ENCODE peak calls at places on chromosomes 1 and 21, in five cellular contexts. N is HCT116, Q is GM23248, E is bronchial epithelial cell, X is astrocyte of the spinal cord. F is an unnamed sample.

GRCh38 chr1:156359973-156360372 is 9.0 kb upstream of the RHBG start:
- DNase-seq in N (no peak), Q (peak), E (peak), X (peak), F (peak)

GRCh38 chr1:112388436-112388835 is 7.6 kb upstream of the CTTNBP2NL start:
- DNase-seq in N (no peak), Q (peak), E (no peak), X (peak), F (no peak)

GRCh38 chr1:32361674-32362473 is 411 bp downstream of the FAM229A start:
- DNase-seq in N (no peak), Q (peak), E (peak), X (no peak), F (peak)

GRCh38 chr1:203505526-203506189 is 11.7 kb downstream of the OPTC start:
- DNase-seq in N (no peak), Q (peak), E (no peak), X (no peak), F (no peak)

GRCh38 chr1:243667591-243667990 is 182.5 kb downstream of the AKT3 start:
- DNase-seq in N (no peak), Q (no peak), E (no peak), X (no peak), F (peak)

GRCh38 chr1:25805863-25806225 is 5.9 kb downstream of the SELENON start:
- DNase-seq in N (no peak), Q (peak), E (no peak), X (peak), F (no peak)

GRCh38 chr1:151325231-151325630 is 2.0 kb downstream of the PI4KB start:
- DNase-seq in N (no peak), Q (no peak), E (no peak), X (no peak), F (no peak)

GRCh38 chr1:50750021-50750619 is 209.9 kb downstream of the FAF1 start:
- DNase-seq in N (peak), Q (peak), E (peak), X (peak), F (peak)

GRCh38 chr1:53375440-53375839 is 47.6 kb upstream of the LRP8 start:
- DNase-seq in N (no peak), Q (no peak), E (no peak), X (no peak), F (no peak)

GRCh38 chr1:154352581-154353459 is 27.5 kb downstream of the ATP8B2 start:
- DNase-seq in N (no peak), Q (peak), E (peak), X (peak), F (peak)

DNA sequence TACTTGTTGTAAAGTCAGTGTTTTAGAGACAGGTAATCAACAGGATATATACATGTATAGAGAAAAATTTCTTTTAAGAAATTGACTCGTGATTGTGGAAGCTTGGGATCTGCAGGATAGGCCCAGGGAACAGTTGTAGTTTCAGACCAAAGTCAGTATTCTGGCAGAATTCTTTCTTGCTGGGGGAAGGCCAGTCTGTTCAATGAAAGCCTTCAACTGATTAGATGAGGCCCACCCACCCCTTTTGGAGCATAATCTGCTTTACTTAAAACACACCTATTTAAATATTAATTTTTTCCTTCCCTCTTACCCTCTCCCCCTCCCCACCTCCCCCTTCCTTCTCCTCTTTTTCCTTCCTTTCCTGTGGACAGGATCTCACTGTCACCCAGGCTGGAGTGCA is 48.0 kb downstream of the FNBP1L start:
- DNase-seq in N (no peak), Q (no peak), E (no peak), X (no peak), F (no peak)
- H3K4me3 ChIP-seq in N (no peak), Q (no peak), E (no peak), X (no peak), F (no peak)

GRCh38 chr1:16478091-16478490 is 36.0 kb downstream of the RNU1-1 start:
- DNase-seq in N (no peak), Q (no peak), E (no peak), X (no peak), F (peak)
- H3K4me3 ChIP-seq in N (no peak), Q (no peak), E (no peak), X (no peak), F (no peak)

DNA sequence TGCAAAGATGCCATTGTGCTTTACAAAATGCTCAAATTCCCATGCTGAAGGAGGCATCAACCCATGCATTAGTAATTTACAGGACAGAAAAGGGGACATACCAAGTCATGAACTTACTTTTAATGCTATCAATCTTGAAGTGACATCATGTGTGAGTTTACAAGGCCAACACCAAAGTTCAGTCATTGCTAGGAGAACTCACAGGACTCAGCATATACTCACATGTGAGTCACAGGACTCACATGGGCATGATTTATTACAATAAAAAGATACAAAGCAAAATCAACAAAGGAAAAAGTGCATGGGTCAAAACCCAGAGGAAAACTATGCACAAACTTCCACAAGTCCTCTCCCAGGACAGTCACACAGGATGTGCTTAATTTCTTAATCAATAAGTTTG is 1656.0 kb downstream of the MRPL39 start:
- DNase-seq in N (no peak), Q (no peak), E (peak), X (peak), F (no peak)
- H3K4me3 ChIP-seq in N (no peak), Q (no peak), E (no peak), X (no peak), F (no peak)

DNA sequence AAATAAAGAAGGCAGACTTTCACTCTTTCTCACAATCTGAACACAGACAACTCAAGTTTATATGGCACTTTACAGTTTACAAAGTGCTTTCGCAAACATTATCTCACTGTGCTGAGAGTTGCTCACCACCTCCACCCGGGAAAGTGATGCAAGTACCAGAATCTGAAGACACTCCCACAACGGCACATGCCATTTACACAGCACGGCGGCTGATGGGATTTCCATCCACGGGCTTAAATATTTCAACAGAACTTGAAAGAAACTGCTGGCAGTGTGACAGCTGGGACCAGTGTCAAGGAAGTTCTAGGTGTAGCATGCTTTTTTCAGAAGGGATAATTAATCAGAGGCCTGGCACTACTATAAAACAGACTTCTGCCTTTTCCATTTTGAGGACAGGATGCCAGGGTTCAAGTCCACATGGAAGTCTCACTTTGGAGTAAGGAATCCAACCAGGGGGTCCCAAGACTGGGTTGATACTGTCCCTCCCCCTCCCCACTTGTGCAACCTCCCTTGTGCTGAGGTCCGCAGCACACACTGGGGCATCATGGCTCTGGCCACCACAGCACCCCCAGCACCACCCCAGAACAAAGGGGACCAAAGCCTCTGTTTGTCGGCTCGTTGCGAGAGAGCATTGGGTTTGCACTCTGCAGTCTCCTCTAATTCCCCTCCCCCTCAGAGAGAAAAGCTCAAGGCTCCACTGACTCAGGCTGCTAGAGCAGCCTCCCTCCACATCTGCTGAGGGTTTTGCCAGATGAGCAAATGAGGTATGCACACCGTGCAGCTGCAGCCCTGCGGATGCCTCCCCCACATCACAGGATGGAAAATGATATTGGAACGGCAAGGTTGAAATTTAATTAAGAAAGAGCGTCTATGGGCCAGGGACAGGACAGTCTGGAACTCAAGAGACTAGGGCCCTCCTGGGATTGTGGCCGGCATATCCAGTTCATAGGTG is 154.9 kb downstream of the TGFBR3 start:
- DNase-seq in N (no peak), Q (peak), E (peak), X (peak), F (no peak)
- H3K4me3 ChIP-seq in N (no peak), Q (no peak), E (no peak), X (no peak), F (no peak)

GRCh38 chr21:39538453-39539042 is 74.2 kb upstream of the B3GALT5 start:
- DNase-seq in N (no peak), Q (no peak), E (no peak), X (no peak), F (no peak)

GRCh38 chr21:39533545-39534226 is 79.1 kb upstream of the B3GALT5 start:
- DNase-seq in N (no peak), Q (no peak), E (no peak), X (no peak), F (no peak)

GRCh38 chr21:39536835-39537234 is 75.9 kb upstream of the B3GALT5 start:
- DNase-seq in N (no peak), Q (no peak), E (no peak), X (no peak), F (no peak)

GRCh38 chr21:39535646-39536437 is 76.9 kb upstream of the B3GALT5 start:
- DNase-seq in N (no peak), Q (no peak), E (no peak), X (no peak), F (no peak)

GRCh38 chr21:39537571-39537970 is 75.2 kb upstream of the B3GALT5 start:
- DNase-seq in N (no peak), Q (no peak), E (no peak), X (no peak), F (peak)
- H3K4me3 ChIP-seq in N (no peak), Q (no peak), E (no peak), X (no peak), F (no peak)

GRCh38 chr1:225772848-225773247 is 4.8 kb upstream of the SRP9 start:
- DNase-seq in N (no peak), Q (no peak), E (peak), X (no peak), F (no peak)
- H3K4me3 ChIP-seq in N (no peak), Q (no peak), E (no peak), X (no peak), F (no peak)

GRCh38 chr1:205235921-205236320 is 8.2 kb downstream of the TMCC2 start:
- DNase-seq in N (no peak), Q (no peak), E (no peak), X (no peak), F (no peak)
- H3K4me3 ChIP-seq in N (no peak), Q (no peak), E (no peak), X (no peak), F (no peak)

GRCh38 chr1:173818459-173818858 is 6.0 kb upstream of the DARS2 start:
- DNase-seq in N (no peak), Q (no peak), E (no peak), X (no peak), F (no peak)

GRCh38 chr1:173824315-173825081 is at the start of the genes CENPL and DARS2:
- DNase-seq in N (peak), Q (peak), E (peak), X (peak), F (peak)

GRCh38 chr1:173827611-173828010 is 2.9 kb upstream of the CENPL start:
- DNase-seq in N (no peak), Q (peak), E (no peak), X (no peak), F (no peak)

GRCh38 chr1:173823776-173824314 is 628 bp upstream of the DARS2 start:
- DNase-seq in N (no peak), Q (peak), E (peak), X (no peak), F (no peak)

DNA sequence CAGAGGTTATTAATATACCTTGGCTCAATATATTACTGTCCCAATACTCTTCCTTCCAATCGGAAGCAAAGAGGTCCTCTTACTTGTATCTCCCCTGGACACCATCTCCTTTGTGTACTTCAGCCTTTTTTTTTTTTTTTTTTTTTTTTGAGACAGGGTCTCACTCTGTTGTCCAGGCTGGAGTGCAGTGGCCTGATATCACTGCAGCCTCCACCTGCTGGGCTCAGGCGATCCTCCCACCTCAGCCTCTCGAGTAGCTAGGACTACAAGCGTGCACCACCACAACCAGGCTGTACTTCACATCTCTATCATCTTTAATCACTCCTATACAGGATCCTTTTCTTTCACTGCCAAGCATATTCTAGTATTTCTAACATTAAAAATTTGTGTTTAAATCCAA is 2.8 kb upstream of the DARS2 start:
- DNase-seq in N (no peak), Q (no peak), E (no peak), X (no peak), F (no peak)
- H3K4me3 ChIP-seq in N (no peak), Q (no peak), E (no peak), X (no peak), F (no peak)

GRCh38 chr1:14735861-14736260 is 137.4 kb downstream of the KAZN start:
- DNase-seq in N (no peak), Q (no peak), E (no peak), X (no peak), F (no peak)

GRCh38 chr1:14733779-14734140 is 135.3 kb downstream of the KAZN start:
- DNase-seq in N (no peak), Q (no peak), E (no peak), X (no peak), F (peak)

GRCh38 chr1:14732726-14733052 is 134.2 kb downstream of the KAZN start:
- DNase-seq in N (no peak), Q (no peak), E (no peak), X (no peak), F (no peak)

GRCh38 chr1:14737561-14738094 is 139.1 kb downstream of the KAZN start:
- DNase-seq in N (no peak), Q (no peak), E (no peak), X (no peak), F (no peak)

DNA sequence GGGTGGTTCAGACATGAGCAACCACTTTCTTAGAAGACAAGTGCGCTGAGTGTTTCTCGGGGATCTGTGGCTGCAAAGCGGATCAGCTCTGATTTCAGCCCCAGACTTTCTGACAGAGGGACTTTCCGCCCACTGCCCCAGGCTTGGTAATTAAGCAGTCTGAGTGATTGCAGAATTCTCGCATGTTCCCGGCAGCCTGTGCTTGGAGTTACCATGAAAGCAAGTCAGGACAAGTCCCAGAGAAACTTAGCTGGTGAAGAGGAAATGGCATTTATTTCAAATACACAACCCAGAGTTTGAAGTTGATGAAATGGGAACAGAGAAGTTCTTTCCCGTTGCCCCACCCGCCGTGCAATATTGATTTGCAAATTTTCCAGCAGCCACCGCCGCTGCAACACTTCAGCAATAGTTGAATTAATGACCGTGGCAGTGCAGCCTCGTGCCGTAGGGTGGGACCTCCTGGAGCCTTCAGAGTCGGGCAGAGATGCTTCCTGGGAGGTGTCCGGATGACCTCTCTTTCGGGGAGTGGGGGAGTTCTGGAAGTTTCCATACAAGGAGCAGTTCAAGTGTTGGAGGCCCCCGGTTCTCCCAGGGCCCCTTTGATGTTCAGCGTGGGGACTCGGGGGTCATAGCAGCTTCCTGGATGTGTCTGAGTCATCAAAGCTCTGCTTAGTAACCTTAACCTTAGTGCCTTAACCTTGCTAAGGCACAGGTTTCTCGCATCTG is 134.7 kb downstream of the KAZN start:
- DNase-seq in N (no peak), Q (peak), E (peak), X (no peak), F (peak)
- H3K4me3 ChIP-seq in N (no peak), Q (no peak), E (no peak), X (no peak), F (no peak)

GRCh38 chr1:74830736-74831135 is 97.8 kb downstream of the TYW3 start:
- DNase-seq in N (no peak), Q (no peak), E (no peak), X (no peak), F (no peak)

GRCh38 chr1:74835046-74835445 is 102.1 kb downstream of the TYW3 start:
- DNase-seq in N (no peak), Q (no peak), E (no peak), X (peak), F (no peak)
- H3K4me3 ChIP-seq in N (no peak), Q (no peak), E (no peak), X (no peak), F (no peak)